ENCODE peak calls at places on chromosomes 6 and 20, in eight cellular contexts. Z is left ventricle myocardium inferior, X is left lung, V is cardiac muscle cell, J is A673, I is GM12878, N is fibroblast of lung, M is right atrium auricular region. E is an unnamed sample. For H3K4me1, the result is how much of the 10 kb centered on the place peaks cover.

GRCh38 chr6:125154184-125155135 is 887 bp downstream of the TPD52L1 start:
- DNase-seq in M (no peak), Z (no peak), V (peak), N (no peak), X (peak), J (peak), I (no peak), E (peak)

GRCh38 chr6:15969236-15969778 is 159.6 kb upstream of the MYLIP start:
- DNase-seq in J (no peak), M (no peak), N (no peak), X (no peak), I (no peak), Z (no peak), V (no peak), E (no peak)

GRCh38 chr6:151413372-151414145 is 22.2 kb upstream of the ZBTB2 start:
- DNase-seq in I (no peak), Z (no peak), X (no peak), M (no peak), V (no peak), N (no peak), J (no peak), E (no peak)

GRCh38 chr6:151091571-151091970 is 148.2 kb upstream of the AKAP12 start:
- DNase-seq in Z (no peak), V (no peak), I (no peak), X (no peak), M (no peak), J (no peak), N (no peak), E (no peak)

GRCh38 chr20:37406010-37406998 is 60.4 kb downstream of the SRC start:
- DNase-seq in N (no peak), I (no peak), M (no peak), Z (peak), X (peak), J (peak), V (peak), E (peak)

GRCh38 chr20:32231847-32232246 is 24.2 kb downstream of the POFUT1 start:
- DNase-seq in I (no peak), M (no peak), N (no peak), J (peak), V (no peak), Z (no peak), X (no peak), E (no peak)

GRCh38 chr20:776165-776564 is 7.9 kb upstream of the SLC52A3 start:
- DNase-seq in X (no peak), J (no peak), Z (no peak), N (no peak), M (no peak), V (no peak), I (no peak), E (no peak)

GRCh38 chr20:10501377-10501776 is 66.3 kb downstream of the SLX4IP start:
- DNase-seq in X (peak), I (no peak), N (no peak), Z (no peak), V (no peak), J (no peak), M (no peak), E (peak)

GRCh38 chr6:88577461-88577860 is 386.0 kb downstream of the RNGTT start:
- DNase-seq in Z (no peak), X (no peak), I (no peak), M (no peak), N (no peak), J (no peak), V (no peak), E (no peak)

GRCh38 chr6:47741807-47742206 is 40.0 kb upstream of the OPN5 start:
- DNase-seq in N (no peak), M (no peak), J (peak), V (no peak), X (no peak), Z (no peak), I (no peak), E (no peak)

GRCh38 chr6:144360401-144360800 is 75.3 kb downstream of the UTRN start:
- DNase-seq in V (no peak), N (no peak), M (no peak), I (no peak), Z (no peak), J (no peak), X (no peak), E (no peak)

GRCh38 chr20:42701948-42702347 is 487.8 kb downstream of the PTPRT start:
- DNase-seq in M (no peak), N (no peak), V (no peak), I (no peak), X (no peak), Z (no peak), J (no peak), E (no peak)

GRCh38 chr6:119344306-119344705 is 5.3 kb downstream of the MAN1A1 start:
- DNase-seq in Z (no peak), X (no peak), V (no peak), I (no peak), M (no peak), J (no peak), N (no peak), E (no peak)

GRCh38 chr6:121780325-121781313 is 345.2 kb downstream of the GJA1 start:
- DNase-seq in V (no peak), Z (peak), J (peak), N (peak), I (no peak), M (peak), X (no peak), E (no peak)

GRCh38 chr6:16844183-16844582 is 82.9 kb upstream of the ATXN1 start:
- DNase-seq in J (no peak), M (no peak), Z (no peak), I (no peak), N (peak), V (no peak), X (no peak), E (no peak)

GRCh38 chr20:33279261-33279910 is 3.6 kb upstream of the BPIFB1 start:
- DNase-seq in V (no peak), X (no peak), M (no peak), I (no peak), N (no peak), Z (no peak), J (no peak), E (no peak)

GRCh38 chr20:36775826-36776225 is 2.3 kb upstream of the DSN1 start:
- DNase-seq in J (no peak), I (no peak), V (no peak), Z (no peak), X (no peak), M (no peak), N (no peak), E (no peak)

GRCh38 chr6:5516036-5516435 is 254.7 kb downstream of the FARS2 start:
- DNase-seq in I (no peak), N (no peak), V (no peak), X (no peak), J (no peak), Z (no peak), M (no peak), E (no peak)

GRCh38 chr6:145784683-145785082 is 29.9 kb downstream of the FBXO30 start:
- DNase-seq in N (no peak), X (no peak), I (no peak), V (no peak), M (no peak), Z (peak), J (no peak), E (no peak)

GRCh38 chr6:8904754-8905153 is 469.4 kb upstream of the SLC35B3 start:
- DNase-seq in X (no peak), V (no peak), Z (no peak), N (no peak), I (no peak), J (peak), M (no peak), E (peak)

GRCh38 chr6:156720739-156721714 is 56.2 kb upstream of the ARID1B start:
- DNase-seq in Z (no peak), N (no peak), J (no peak), X (no peak), M (no peak), V (no peak), I (peak), E (peak)

GRCh38 chr6:21935561-21936028 is 342.0 kb downstream of the SOX4 start:
- DNase-seq in J (peak), N (peak), M (no peak), I (no peak), V (peak), X (no peak), Z (no peak), E (peak)

GRCh38 chr20:10306440-10307358 is 88.1 kb downstream of the SNAP25 start:
- DNase-seq in M (no peak), J (peak), X (no peak), I (no peak), Z (no peak), V (no peak), N (peak), E (no peak)

GRCh38 chr6:169097336-169098052 is 156.2 kb downstream of the THBS2 start:
- DNase-seq in Z (no peak), I (no peak), X (no peak), N (peak), M (no peak), V (no peak), J (no peak), E (no peak)

GRCh38 chr6:12595161-12595792 is 121.3 kb upstream of the PHACTR1 start:
- DNase-seq in I (no peak), J (no peak), M (no peak), X (no peak), Z (no peak), N (no peak), V (no peak), E (no peak)

GRCh38 chr6:168060521-168060931 is 18.5 kb downstream of the FRMD1 start:
- DNase-seq in V (peak), J (peak), X (peak), Z (peak), M (peak), I (no peak), N (peak), E (peak)

GRCh38 chr20:60057866-60058807 is 99.9 kb downstream of the CDH26 start:
- DNase-seq in N (peak), J (peak), I (no peak), Z (peak), M (peak), X (peak), V (peak), E (peak)

GRCh38 chr6:170048615-170049256 is 242.1 kb downstream of the DLL1 start:
- DNase-seq in V (no peak), J (no peak), M (peak), Z (no peak), X (peak), I (no peak), N (peak), E (no peak)

GRCh38 chr20:24742989-24743388 is 206.1 kb upstream of the CST7 start:
- DNase-seq in V (no peak), J (no peak), X (no peak), N (no peak), I (no peak), M (peak), Z (no peak), E (no peak)

GRCh38 chr6:45951771-45952529 is 63.7 kb downstream of the CLIC5 start:
- DNase-seq in I (no peak), J (no peak), N (no peak), V (no peak), Z (no peak), X (no peak), M (no peak), E (no peak)

GRCh38 chr20:11305406-11305805 is 612.3 kb upstream of the BTBD3 start:
- DNase-seq in Z (no peak), I (peak), J (no peak), X (no peak), V (no peak), N (no peak), M (no peak), E (peak)

GRCh38 chr20:23586735-23587525 is 18.6 kb upstream of the CST9L start:
- DNase-seq in N (no peak), V (no peak), Z (no peak), X (no peak), I (no peak), J (no peak), M (peak), E (no peak)

GRCh38 chr6:148981515-148981914 is 234.7 kb downstream of the UST start:
- DNase-seq in N (no peak), M (no peak), X (no peak), Z (no peak), J (no peak), V (no peak), I (no peak), E (no peak)

GRCh38 chr20:2455771-2456497 is 14.7 kb downstream of the SNRPB start:
- DNase-seq in M (no peak), V (no peak), Z (no peak), N (no peak), I (no peak), J (no peak), X (no peak), E (no peak)

GRCh38 chr6:116945809-116946208 is 68.8 kb downstream of the RFX6 start:
- DNase-seq in M (no peak), J (no peak), N (no peak), X (no peak), V (no peak), I (no peak), Z (no peak), E (no peak)

GRCh38 chr6:116938305-116938704 is 61.3 kb downstream of the RFX6 start:
- DNase-seq in Z (no peak), X (no peak), N (no peak), V (no peak), J (no peak), M (no peak), I (no peak), E (no peak)

GRCh38 chr6:116941727-116942126 is 64.7 kb downstream of the RFX6 start:
- DNase-seq in N (no peak), V (no peak), Z (no peak), J (no peak), M (no peak), I (no peak), X (no peak), E (peak)
- TF ChIP-seq CTCF in N (no peak), V (no peak), Z (no peak), J (no peak), M (no peak), I (no peak), X (no peak), E (peak)

DNA sequence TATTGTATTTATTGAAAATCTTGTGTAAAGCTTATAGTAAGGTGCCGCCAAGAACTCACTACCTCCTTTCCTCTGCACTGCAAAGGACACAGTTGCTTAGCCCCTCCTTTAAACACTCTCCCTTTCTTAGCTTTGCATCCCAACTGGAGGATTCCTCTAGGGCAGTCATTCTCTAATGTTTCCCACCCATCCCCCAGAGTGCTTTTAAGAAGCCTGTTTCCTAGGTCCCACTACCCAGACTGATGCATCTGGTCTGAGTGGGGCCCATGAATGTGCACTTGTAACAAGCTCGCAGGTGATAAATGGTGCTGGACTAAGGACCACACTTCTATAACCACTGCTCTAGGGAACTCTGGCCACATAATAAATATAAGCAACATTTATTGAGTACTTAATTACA is 55.2 kb downstream of the B4GALT5 start:
- DNase-seq in X (no peak), N (no peak), V (peak), J (peak), Z (no peak), M (no peak), I (no peak), E (peak)
- H3K4me1 ChIP-seq in X (under half), N (under half), V (under half), J (half or more), Z (half or more), M (under half), I (under half), E (half or more)

DNA sequence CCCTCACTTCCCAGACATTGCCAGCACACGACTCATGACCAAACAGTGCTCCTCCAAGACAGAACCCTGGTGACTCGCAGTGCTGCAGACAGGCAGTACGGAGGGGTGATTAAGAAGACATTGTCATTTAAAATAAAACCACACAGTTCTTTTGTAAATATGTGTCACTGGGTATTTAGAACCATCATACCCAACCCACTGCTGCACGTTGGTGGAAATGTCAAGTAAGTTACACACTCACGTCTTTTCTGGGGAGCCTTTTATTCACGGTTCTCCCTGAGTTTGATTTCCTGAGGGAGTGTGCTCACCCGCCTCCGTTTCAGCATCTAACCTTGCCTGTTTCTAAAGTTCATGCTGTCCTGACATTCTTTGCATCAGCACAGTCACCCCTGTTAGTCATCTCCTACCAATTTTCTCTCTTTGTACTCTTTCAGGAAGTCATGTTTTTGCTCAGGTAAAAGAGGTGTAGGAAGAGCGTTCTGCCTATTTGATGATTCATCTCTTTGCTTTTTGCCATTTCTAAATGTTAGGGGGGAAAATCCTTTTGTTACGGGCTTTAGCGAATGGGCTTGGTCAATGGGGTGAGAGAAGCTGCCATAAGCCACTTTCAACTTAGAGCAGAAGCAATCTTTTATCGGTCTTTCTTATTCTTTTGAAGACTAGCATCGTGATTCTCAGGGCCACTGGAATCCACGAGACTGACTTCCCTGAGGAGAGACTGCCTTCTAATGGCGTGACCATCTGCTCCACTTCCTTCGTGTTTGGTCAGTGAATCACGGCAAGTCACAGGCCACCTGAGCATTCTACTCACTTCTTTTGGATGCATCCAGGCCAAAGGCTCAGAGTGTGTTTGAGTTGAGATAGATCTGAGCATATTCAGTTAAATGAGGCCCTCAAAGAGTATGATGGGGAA is 512.8 kb upstream of the JARID2 start:
- DNase-seq in J (no peak), N (peak), M (no peak), X (no peak), I (no peak), Z (no peak), V (no peak), E (no peak)
- TF ChIP-seq CTCF in J (no peak), N (no peak), M (no peak), X (no peak), I (no peak), Z (no peak), V (no peak), E (no peak)

GRCh38 chr20:49663112-49663511 is 50.6 kb downstream of the B4GALT5 start:
- DNase-seq in J (no peak), M (no peak), I (no peak), Z (no peak), X (no peak), V (no peak), N (no peak), E (no peak)
- H3K4me1 ChIP-seq in J (half or more), M (under half), I (under half), Z (half or more), X (under half), V (under half), N (under half), E (half or more)

GRCh38 chr6:52505726-52506501 is 70.9 kb downstream of the TRAM2 start:
- DNase-seq in Z (no peak), M (no peak), J (no peak), N (no peak), V (no peak), X (no peak), I (no peak), E (peak)
- TF ChIP-seq CTCF in Z (no peak), M (no peak), J (no peak), N (no peak), V (peak), X (no peak), I (peak), E (peak)

GRCh38 chr20:53736757-53737403 is 143.2 kb upstream of the ZNF217 start:
- DNase-seq in I (peak), N (no peak), V (no peak), X (no peak), J (no peak), Z (no peak), M (no peak), E (peak)

GRCh38 chr20:53738945-53739798 is 145.5 kb upstream of the ZNF217 start:
- DNase-seq in M (no peak), N (no peak), J (no peak), I (no peak), X (no peak), V (no peak), Z (no peak), E (no peak)

GRCh38 chr20:53738039-53738944 is 144.7 kb upstream of the ZNF217 start:
- DNase-seq in I (no peak), J (peak), V (peak), X (peak), N (peak), M (peak), Z (peak), E (peak)

GRCh38 chr20:53736122-53736756 is 142.6 kb upstream of the ZNF217 start:
- DNase-seq in I (no peak), V (peak), M (no peak), Z (no peak), J (no peak), X (no peak), N (no peak), E (no peak)

GRCh38 chr20:53737404-53738038 is 143.9 kb upstream of the ZNF217 start:
- DNase-seq in V (no peak), X (no peak), J (no peak), Z (no peak), N (no peak), M (no peak), I (no peak), E (peak)
- H3K4me1 ChIP-seq in V (half or more), X (under half), J (under half), Z (half or more), N (under half), M (under half), I (half or more), E (half or more)

GRCh38 chr6:87393026-87393622 is 14.6 kb upstream of the CFAP206 start:
- DNase-seq in N (peak), Z (no peak), V (peak), J (peak), M (no peak), X (no peak), I (no peak), E (peak)

GRCh38 chr6:87396595-87397392 is 11.0 kb upstream of the CFAP206 start:
- DNase-seq in V (no peak), M (no peak), N (no peak), X (no peak), J (no peak), Z (no peak), I (no peak), E (no peak)

GRCh38 chr6:87391334-87391733 is 16.4 kb upstream of the CFAP206 start:
- DNase-seq in I (no peak), V (peak), Z (no peak), N (peak), X (no peak), M (no peak), J (peak), E (peak)
- TF ChIP-seq CTCF in I (peak), V (peak), Z (peak), N (peak), X (no peak), M (peak), J (peak), E (peak)

DNA sequence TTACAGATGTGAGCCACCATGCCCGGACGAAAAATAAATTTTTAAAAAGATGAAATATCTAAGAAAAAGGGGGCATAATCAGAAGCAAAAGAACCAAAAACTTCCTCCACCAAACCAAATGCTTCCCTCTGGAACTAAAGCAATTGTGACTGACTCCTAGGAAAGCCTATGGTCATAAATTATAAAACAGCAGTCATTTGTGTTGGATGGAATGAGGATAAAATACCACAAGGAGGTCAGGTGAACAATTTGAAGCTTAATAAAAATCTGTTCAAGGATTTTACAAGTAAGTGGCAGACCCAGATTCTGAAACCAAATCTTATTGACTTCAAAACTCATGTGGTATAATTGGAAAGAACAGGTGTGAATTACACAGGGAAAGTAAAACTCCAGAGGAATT is 114.5 kb downstream of the KIF13A start:
- DNase-seq in N (no peak), V (no peak), X (no peak), I (no peak), M (no peak), Z (no peak), J (no peak), E (no peak)
- H3K4me1 ChIP-seq in N (under half), V (under half), X (under half), I (under half), M (under half), Z (half or more), J (under half), E (under half)